ENCODE peak calls at places on chromosome 14, in seven cellular contexts. C is neuronal stem cell; N is ELF-1; U is effector CD4-positive, alpha-beta T cell; K is stimulated activated naive B cell treated with anti-CD40 and anti-IgM and Interleukin-4, amounts not matched to agents 10 μg/mL and 1 μg/mL and 100 μg/mL, for 72 hours; W is Ammon's horn; J is NCI-H774. I is an unnamed sample.
A peak's percentile ranks its signal among the peaks of the same experiment; 100 is the strongest.

GRCh38 chr14:71942904-71943694 is 10.9 kb downstream of the RGS6 start:
- DNase-seq in W (no peak), U (no peak), J (no peak), N (no peak), K (no peak), C (no peak), I (no peak)

GRCh38 chr14:99529899-99530298 is 48.7 kb downstream of the CCNK start:
- DNase-seq in U (no peak), C (no peak), J (no peak), W (no peak), K (no peak), N (no peak), I (no peak)

GRCh38 chr14:96167224-96168148 is 37.2 kb upstream of the BDKRB2 start:
- DNase-seq in C (no peak), K (no peak), U (no peak), N (peak; percentile 49), J (peak; percentile 23), W (no peak), I (no peak)

GRCh38 chr14:48914921-48915320 is 671.3 kb downstream of the RPS29 start:
- DNase-seq in J (no peak), K (no peak), C (no peak), N (no peak), U (no peak), W (no peak), I (no peak)

GRCh38 chr14:21063479-21063878 is 5.9 kb downstream of the RNASE8 start:
- DNase-seq in U (no peak), C (no peak), K (no peak), N (no peak), W (no peak), J (no peak), I (no peak)

GRCh38 chr14:90922141-90922540 is 105.9 kb upstream of the TTC7B start:
- DNase-seq in W (no peak), C (no peak), U (no peak), N (no peak), K (no peak), J (no peak), I (no peak)

GRCh38 chr14:93304771-93305170 is 28.1 kb downstream of the BTBD7 start:
- DNase-seq in C (no peak), U (no peak), K (no peak), W (no peak), J (no peak), N (no peak), I (no peak)

GRCh38 chr14:66635435-66635834 is 127.5 kb downstream of the GPHN start:
- DNase-seq in K (no peak), W (no peak), U (no peak), N (no peak), J (no peak), C (no peak), I (no peak)

GRCh38 chr14:50030049-50030448 is 86.3 kb downstream of the VCPKMT start:
- DNase-seq in N (no peak), J (no peak), U (no peak), K (no peak), C (no peak), W (no peak), I (no peak)

GRCh38 chr14:100889641-100890040 is 13.9 kb downstream of the RTL1 start:
- DNase-seq in J (no peak), N (no peak), U (no peak), C (no peak), W (no peak), K (no peak), I (no peak)

GRCh38 chr14:21101802-21102413 is 1.0 kb downstream of the TMEM253 start:
- DNase-seq in K (no peak), W (no peak), U (no peak), N (no peak), J (no peak), C (no peak), I (no peak)

GRCh38 chr14:76995279-76996035 is 33.1 kb downstream of the IRF2BPL start:
- DNase-seq in K (no peak), J (no peak), U (no peak), W (no peak), C (no peak), N (no peak), I (no peak)

GRCh38 chr14:94306047-94306978 is 13.2 kb upstream of the SERPINA10 start:
- DNase-seq in N (no peak), W (no peak), U (no peak), J (no peak), C (no peak), K (no peak), I (no peak)

GRCh38 chr14:77520626-77521025 is 22.0 kb upstream of the ISM2 start:
- DNase-seq in J (no peak), N (no peak), W (no peak), U (no peak), K (no peak), C (no peak), I (no peak)

GRCh38 chr14:50740858-50741257 is 72.8 kb upstream of the SAV1 start:
- DNase-seq in N (no peak), K (no peak), W (no peak), J (no peak), U (no peak), C (no peak), I (no peak)

GRCh38 chr14:49982082-49982481 is 89.2 kb downstream of the ARF6 start:
- DNase-seq in C (no peak), U (no peak), K (no peak), W (no peak), J (no peak), N (no peak), I (no peak)

GRCh38 chr14:68703093-68703492 is 89.8 kb downstream of the ZFP36L1 start:
- DNase-seq in K (no peak), U (peak; percentile 27), J (no peak), N (no peak), W (no peak), C (no peak), I (no peak)

I was measured in germinal center.